ENCODE peak calls at places on chromosomes 7 and 10, in eight cellular contexts. X, T, C, M, L, O, K and A are unnamed samples.
A peak's percentile ranks its signal among the peaks of the same experiment; 100 is the strongest.

GRCh38 chr7:151680810-151681209 is 161.1 kb upstream of the RHEB start:
- DNase-seq in X (no peak), T (no peak), C (peak; percentile 78), M (no peak), L (no peak), O (no peak), K (no peak), A (no peak)

GRCh38 chr10:70982443-70982842 is 94.1 kb upstream of the PCBD1 start:
- DNase-seq in X (no peak), T (no peak), C (peak; percentile 26), M (no peak), L (no peak), O (no peak), K (no peak), A (no peak)

GRCh38 chr7:141053626-141054025 is 20.2 kb upstream of the TMEM178B start:
- DNase-seq in X (no peak), T (no peak), C (peak; percentile 12), M (no peak), L (peak; percentile 78), O (no peak), K (no peak), A (no peak)

GRCh38 chr10:69810097-69810496 is 8.4 kb downstream of the COL13A1 start:
- DNase-seq in X (no peak), T (no peak), C (peak; percentile 34), M (no peak), L (no peak), O (peak; percentile 59), K (no peak), A (no peak)

GRCh38 chr7:139572071-139572470 is 48.6 kb downstream of the CLEC2L start:
- DNase-seq in X (no peak), T (no peak), C (no peak), M (no peak), L (no peak), O (no peak), K (no peak), A (no peak)

GRCh38 chr10:4844864-4845263 is 18.9 kb downstream of the AKR1E2 start:
- DNase-seq in X (no peak), T (no peak), C (no peak), M (no peak), L (no peak), O (no peak), K (no peak), A (no peak)

GRCh38 chr10:129764011-129764900 is 199.8 kb downstream of the EBF3 start:
- DNase-seq in X (no peak), T (no peak), C (no peak), M (no peak), L (no peak), O (no peak), K (no peak), A (no peak)

GRCh38 chr7:114917211-114917839 is 4.6 kb upstream of the MDFIC start:
- DNase-seq in X (no peak), T (no peak), C (no peak), M (no peak), L (no peak), O (no peak), K (no peak), A (no peak)

GRCh38 chr10:28459453-28460144 is 73.3 kb upstream of the WAC start:
- DNase-seq in X (no peak), T (no peak), C (no peak), M (no peak), L (no peak), O (no peak), K (no peak), A (no peak)

GRCh38 chr10:78277734-78278404 is 244.2 kb downstream of the RPS24 start:
- DNase-seq in X (peak; percentile 83), T (peak; percentile 17), C (peak; percentile 80), M (no peak), L (no peak), O (peak; percentile 72), K (no peak), A (no peak)

GRCh38 chr10:96417432-96417831 is 58.6 kb upstream of the OPALIN start:
- DNase-seq in X (no peak), T (no peak), C (peak; percentile 27), M (no peak), L (peak; percentile 61), O (peak; percentile 32), K (no peak), A (no peak)

GRCh38 chr7:55570939-55571338 is 1.4 kb downstream of the VOPP1 start:
- DNase-seq in X (no peak), T (no peak), C (peak; percentile 88), M (no peak), L (peak; percentile 28), O (peak; percentile 91), K (no peak), A (no peak)

GRCh38 chr10:59894114-59894513 is 12.2 kb downstream of the CCDC6 start:
- DNase-seq in X (peak; percentile 77), T (no peak), C (peak; percentile 82), M (no peak), L (no peak), O (peak; percentile 96), K (no peak), A (no peak)

GRCh38 chr10:129031233-129032150 is 435.5 kb upstream of the MGMT start:
- DNase-seq in X (peak; percentile 3), T (no peak), C (no peak), M (peak; percentile 35), L (peak; percentile 60), O (peak; percentile 0), K (no peak), A (peak; percentile 66)

GRCh38 chr7:139091677-139091996 is 17.9 kb downstream of the ZC3HAV1 start:
- DNase-seq in X (no peak), T (no peak), C (no peak), M (no peak), L (no peak), O (no peak), K (no peak), A (peak; percentile 52)

GRCh38 chr7:141477866-141478265 is 73.3 kb upstream of the AGK start:
- DNase-seq in X (peak; percentile 23), T (no peak), C (peak; percentile 22), M (no peak), L (peak; percentile 21), O (peak; percentile 61), K (no peak), A (no peak)

GRCh38 chr10:30073045-30073766 is 13.8 kb upstream of the JCAD start:
- DNase-seq in X (no peak), T (no peak), C (no peak), M (no peak), L (no peak), O (no peak), K (no peak), A (no peak)

GRCh38 chr7:135100856-135101255 is 47.0 kb upstream of the TMEM140 start:
- DNase-seq in X (no peak), T (no peak), C (peak; percentile 55), M (no peak), L (no peak), O (peak; percentile 12), K (no peak), A (no peak)

GRCh38 chr10:69628876-69629275 is 1.2 kb upstream of the FAM241B start:
- DNase-seq in X (no peak), T (no peak), C (no peak), M (no peak), L (no peak), O (no peak), K (no peak), A (peak; percentile 3)

GRCh38 chr10:30092151-30092790 is 32.9 kb upstream of the JCAD start:
- DNase-seq in X (no peak), T (no peak), C (peak; percentile 80), M (no peak), L (peak; percentile 53), O (peak; percentile 61), K (no peak), A (no peak)

GRCh38 chr7:47091141-47091540 is 490.8 kb downstream of the TNS3 start:
- DNase-seq in X (no peak), T (no peak), C (peak; percentile 84), M (no peak), L (peak; percentile 31), O (peak; percentile 61), K (no peak), A (no peak)

GRCh38 chr7:146090023-146090645 is 26.5 kb upstream of the CNTNAP2 start:
- DNase-seq in X (peak; percentile 1), T (no peak), C (peak; percentile 0), M (no peak), L (peak; percentile 23), O (peak; percentile 1), K (no peak), A (peak; percentile 53)

GRCh38 chr10:119575998-119576397 is 20.8 kb downstream of the TIAL1 start:
- DNase-seq in X (no peak), T (no peak), C (no peak), M (no peak), L (no peak), O (no peak), K (no peak), A (no peak)

GRCh38 chr10:62303922-62304321 is 35.3 kb upstream of the RTKN2 start:
- DNase-seq in X (no peak), T (no peak), C (no peak), M (no peak), L (no peak), O (no peak), K (no peak), A (no peak)

GRCh38 chr7:158815046-158815445 is 14.3 kb downstream of the ESYT2 start:
- DNase-seq in X (no peak), T (no peak), C (no peak), M (no peak), L (no peak), O (peak; percentile 58), K (no peak), A (no peak)

GRCh38 chr7:118606632-118607031 is 382.1 kb downstream of the ANKRD7 start:
- DNase-seq in X (no peak), T (no peak), C (no peak), M (no peak), L (no peak), O (no peak), K (no peak), A (no peak)

GRCh38 chr7:29189743-29190201 is 4.8 kb upstream of the CHN2 start:
- DNase-seq in X (peak; percentile 61), T (peak; percentile 61), C (peak; percentile 16), M (peak; percentile 36), L (peak; percentile 6), O (peak; percentile 21), K (peak; percentile 40), A (peak; percentile 44)

GRCh38 chr10:29140991-29141390 is 147.9 kb upstream of the LYZL1 start:
- DNase-seq in X (no peak), T (no peak), C (peak; percentile 97), M (no peak), L (peak; percentile 60), O (peak; percentile 97), K (no peak), A (no peak)

GRCh38 chr10:116608683-116609594 is 11.8 kb upstream of the PNLIPRP2 start:
- DNase-seq in X (no peak), T (no peak), C (no peak), M (no peak), L (peak; percentile 9), O (no peak), K (no peak), A (no peak)

GRCh38 chr10:116744849-116745248 is 2.5 kb upstream of the HSPA12A start:
- DNase-seq in X (no peak), T (no peak), C (no peak), M (no peak), L (no peak), O (no peak), K (no peak), A (no peak)

GRCh38 chr10:35533565-35533964 is 71.6 kb upstream of the GJD4 start:
- DNase-seq in X (no peak), T (no peak), C (no peak), M (no peak), L (no peak), O (peak; percentile 65), K (no peak), A (no peak)

GRCh38 chr7:12524794-12525386 is 45.6 kb upstream of the SCIN start:
- DNase-seq in X (peak; percentile 5), T (no peak), C (peak; percentile 50), M (no peak), L (peak; percentile 47), O (peak; percentile 45), K (no peak), A (peak; percentile 29)

GRCh38 chr7:108290344-108291134 is 160.4 kb upstream of the LAMB4 start:
- DNase-seq in X (no peak), T (no peak), C (no peak), M (no peak), L (no peak), O (no peak), K (no peak), A (no peak)